ENCODE peak calls at places on chromosome 15, in eight cellular contexts. J is Kasumi-1, F is AG04450, D is astrocyte, Q is body of pancreas, X is memory B cell, U is T-helper 17 cell, T is fibroblast of lung. N is an unnamed sample.

GRCh38 chr15:89363770-89364169 is 29.1 kb upstream of the POLG start:
- DNase-seq in J (no peak), F (no peak), D (no peak), Q (no peak), X (no peak), U (no peak), T (no peak), N (no peak)

GRCh38 chr15:55990071-55990470 is 3.3 kb downstream of the NEDD4 start:
- DNase-seq in J (no peak), F (no peak), D (no peak), Q (no peak), X (no peak), U (no peak), T (no peak), N (no peak)

GRCh38 chr15:52649686-52650085 is 29.5 kb downstream of the ATOSA start:
- DNase-seq in J (no peak), F (no peak), D (no peak), Q (no peak), X (no peak), U (no peak), T (no peak), N (no peak)

GRCh38 chr15:71109130-71109529 is 6.1 kb upstream of the THSD4 start:
- DNase-seq in J (no peak), F (no peak), D (peak), Q (no peak), X (no peak), U (no peak), T (peak), N (peak)

GRCh38 chr15:84099181-84099580 is 136.4 kb upstream of the GOLGA6L4 start:
- DNase-seq in J (peak), F (no peak), D (peak), Q (peak), X (no peak), U (no peak), T (no peak), N (peak)

GRCh38 chr15:39785806-39786205 is 3.2 kb upstream of the FSIP1 start:
- DNase-seq in J (no peak), F (no peak), D (no peak), Q (no peak), X (no peak), U (no peak), T (no peak), N (no peak)

GRCh38 chr15:48800811-48801460 is 9.9 kb downstream of the CEP152 start:
- DNase-seq in J (peak), F (no peak), D (no peak), Q (no peak), X (no peak), U (no peak), T (peak), N (peak)

GRCh38 chr15:101479851-101480612 is 9.5 kb downstream of the PCSK6 start:
- DNase-seq in J (no peak), F (no peak), D (no peak), Q (no peak), X (no peak), U (no peak), T (no peak), N (no peak)

GRCh38 chr15:55587321-55588069 is 650 bp downstream of the PYGO1 start:
- DNase-seq in J (no peak), F (no peak), D (peak), Q (peak), X (peak), U (no peak), T (peak), N (peak)

GRCh38 chr15:66768984-66769383 is 66.9 kb downstream of the SMAD6 start:
- DNase-seq in J (no peak), F (no peak), D (no peak), Q (no peak), X (no peak), U (no peak), T (no peak), N (no peak)